ENCODE peak calls at places on chromosomes 4 and X, in four cellular contexts. M is H9, I is IMR-90, E is H1. L is an unnamed sample.

GRCh38 chr4:165874072-165874798 is 1.2 kb downstream of the TLL1 start:
- DNase-seq in M (peak; percentile 40), I (no peak), E (no peak), L (no peak)

GRCh38 chr4:122992111-122992510 is 69.7 kb upstream of the NUDT6 start:
- DNase-seq in M (no peak), I (no peak), E (no peak), L (no peak)

GRCh38 chr4:138222041-138222440 is 20.1 kb downstream of the SLC7A11 start:
- DNase-seq in M (no peak), I (peak; percentile 93), E (no peak), L (no peak)

GRCh38 chr4:186749611-186750281 is 26.1 kb upstream of the FAT1 start:
- DNase-seq in M (no peak), I (no peak), E (no peak), L (no peak)

GRCh38 chr4:66943117-66943516 is 602.2 kb downstream of the CENPC start:
- DNase-seq in M (no peak), I (no peak), E (no peak), L (no peak)

GRCh38 chr4:74543983-74544382 is 99.0 kb downstream of the AREG start:
- DNase-seq in M (no peak), I (peak; percentile 88), E (no peak), L (no peak)

GRCh38 chr4:113675731-113676707 is 85.5 kb downstream of the CAMK2D start:
- DNase-seq in M (no peak), I (peak; percentile 23), E (no peak), L (no peak)

GRCh38 chr4:82123934-82124333 is 249.9 kb downstream of the HNRNPD start:
- DNase-seq in M (no peak), I (no peak), E (peak; percentile 10), L (peak; percentile 40)

GRCh38 chr4:56051049-56051709 is 102.4 kb downstream of the CEP135 start:
- DNase-seq in M (no peak), I (no peak), E (no peak), L (no peak)

GRCh38 chr4:32145987-32146386 is 1425.8 kb downstream of the PCDH7 start:
- DNase-seq in M (peak; percentile 42), I (no peak), E (no peak), L (peak; percentile 40)

GRCh38 chr4:127870688-127871087 is 10.0 kb upstream of the PLK4 start:
- DNase-seq in M (no peak), I (peak; percentile 89), E (no peak), L (peak; percentile 42)

GRCh38 chrX:46913710-46914109 is 1.5 kb downstream of the JADE3 start:
- DNase-seq in M (no peak), I (peak; percentile 29), E (no peak), L (peak; percentile 40)

GRCh38 chr4:84870398-84871163 is 95.9 kb downstream of the WDFY3 start:
- DNase-seq in M (peak; percentile 70), I (peak; percentile 76), E (peak; percentile 44), L (peak; percentile 99)

GRCh38 chrX:109472939-109473713 is 8.8 kb downstream of the GUCY2F start:
- DNase-seq in M (peak; percentile 83), I (peak; percentile 31), E (no peak), L (peak; percentile 77)

GRCh38 chrX:41481264-41482109 is 34.3 kb downstream of the NYX start:
- DNase-seq in M (peak; percentile 76), I (no peak), E (no peak), L (peak; percentile 60)

GRCh38 chr4:7928711-7929505 is 10.8 kb downstream of the AFAP1 start:
- DNase-seq in M (no peak), I (no peak), E (no peak), L (no peak)

GRCh38 chrX:13691845-13692334 is 3.0 kb downstream of the RAB9A start:
- DNase-seq in M (no peak), I (no peak), E (no peak), L (peak; percentile 30)

GRCh38 chr4:185265942-185266341 is 56.5 kb downstream of the SNX25 start:
- DNase-seq in M (no peak), I (peak; percentile 82), E (no peak), L (peak; percentile 86)

DNA sequence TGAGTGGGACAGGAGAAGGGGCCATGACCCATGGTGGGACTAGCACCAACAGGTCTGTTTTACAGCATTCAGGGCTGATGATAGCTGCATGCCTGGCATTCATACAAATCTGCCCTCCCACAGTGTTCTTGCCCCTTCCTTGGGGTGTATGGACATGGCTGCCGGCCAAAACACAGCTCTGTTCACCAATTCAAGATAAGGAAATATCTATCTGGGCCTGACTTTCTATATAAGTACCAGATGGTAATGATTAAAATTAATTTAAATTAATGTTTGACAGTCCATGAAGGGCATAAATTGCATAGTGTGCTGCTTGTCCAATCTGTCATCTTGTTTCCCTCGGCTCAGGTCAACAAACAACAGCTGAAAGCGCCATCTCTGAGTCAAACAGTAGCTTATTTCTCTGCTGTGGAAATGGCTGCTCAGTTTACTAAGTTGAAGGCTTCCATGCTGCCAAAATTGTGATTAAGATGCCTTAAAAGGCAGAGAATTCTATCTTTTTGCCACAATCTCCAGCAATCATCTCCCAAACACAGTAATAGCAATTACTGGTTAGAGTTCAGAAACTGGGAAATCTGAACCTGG is 67.0 kb upstream of the TSPAN7 start:
- DNase-seq in M (no peak), I (no peak), E (no peak), L (no peak)
- H4K5ac ChIP-seq in M (no peak overlapping the region), I (no peak overlapping the region), E (no peak overlapping the region), L (no peak overlapping the region)

DNA sequence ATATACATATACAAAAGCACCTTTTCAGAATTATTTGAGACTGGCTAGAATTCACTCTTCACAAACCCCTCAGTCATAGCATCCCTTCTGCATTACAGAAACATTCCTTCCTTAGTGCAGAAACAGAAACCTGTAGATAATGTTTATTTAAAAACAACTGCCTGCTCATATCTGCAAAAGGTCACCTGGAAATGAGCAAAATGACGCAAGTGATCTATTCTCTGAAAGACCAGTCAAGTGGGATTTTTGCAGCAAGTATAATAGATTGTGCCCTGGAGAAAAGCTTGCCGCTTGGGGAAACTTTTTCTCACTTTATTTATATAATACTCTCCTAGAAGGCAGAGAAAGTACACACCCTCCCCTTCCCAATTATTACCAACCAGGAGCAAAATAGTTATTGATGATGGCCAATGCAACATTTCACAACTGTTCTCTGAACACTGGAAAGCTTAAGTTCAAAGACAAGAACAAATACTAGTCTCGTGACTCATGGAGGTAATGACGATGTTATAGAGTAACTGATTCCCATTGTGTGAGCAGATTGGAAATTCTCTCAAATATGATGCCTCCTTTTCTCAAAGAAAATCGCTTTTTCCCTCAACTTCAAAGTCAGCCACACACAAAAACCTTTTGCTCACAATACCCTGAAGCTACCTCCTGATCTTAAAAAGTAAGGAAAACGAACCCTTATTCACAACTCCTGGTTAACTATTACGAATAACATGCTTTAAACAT is 41.2 kb downstream of the MID1 start:
- DNase-seq in M (no peak), I (peak; percentile 78), E (no peak), L (peak; percentile 19)
- H3K9ac ChIP-seq in M (no peak overlapping the region), I (peak overlapping the region; percentile 70), E (no peak overlapping the region), L (no peak overlapping the region)

DNA sequence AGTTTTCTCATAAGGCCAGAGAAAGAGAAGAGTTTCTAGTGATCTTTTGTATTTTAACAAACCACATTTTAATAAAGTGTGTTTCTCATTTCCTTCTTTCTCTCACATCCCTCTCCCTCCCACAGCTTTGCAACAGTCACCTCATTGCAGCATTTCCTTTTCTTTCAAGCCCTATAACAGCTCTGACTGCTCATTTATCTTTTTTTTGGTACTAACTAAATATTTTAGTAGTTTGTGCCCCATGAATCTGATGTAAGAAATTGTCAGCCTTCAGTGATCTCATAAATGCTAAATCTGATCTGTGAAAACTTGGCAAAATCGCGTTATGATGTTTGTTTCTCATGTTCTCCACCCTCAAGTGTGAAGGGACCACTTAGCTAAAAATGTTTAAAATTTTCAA is 258.5 kb upstream of the SLIT2 start:
- DNase-seq in M (no peak), I (no peak), E (no peak), L (no peak)
- H3K4me2 ChIP-seq in M (no peak overlapping the region), I (no peak overlapping the region), E (no peak overlapping the region), L (no peak overlapping the region)

GRCh38 chrX:50066318-50066937 is 134.4 kb downstream of the AKAP4 start:
- DNase-seq in M (no peak), I (no peak), E (no peak), L (no peak)
- H4K5ac ChIP-seq in M (no peak overlapping the region), I (no peak overlapping the region), E (no peak overlapping the region), L (no peak overlapping the region)

DNA sequence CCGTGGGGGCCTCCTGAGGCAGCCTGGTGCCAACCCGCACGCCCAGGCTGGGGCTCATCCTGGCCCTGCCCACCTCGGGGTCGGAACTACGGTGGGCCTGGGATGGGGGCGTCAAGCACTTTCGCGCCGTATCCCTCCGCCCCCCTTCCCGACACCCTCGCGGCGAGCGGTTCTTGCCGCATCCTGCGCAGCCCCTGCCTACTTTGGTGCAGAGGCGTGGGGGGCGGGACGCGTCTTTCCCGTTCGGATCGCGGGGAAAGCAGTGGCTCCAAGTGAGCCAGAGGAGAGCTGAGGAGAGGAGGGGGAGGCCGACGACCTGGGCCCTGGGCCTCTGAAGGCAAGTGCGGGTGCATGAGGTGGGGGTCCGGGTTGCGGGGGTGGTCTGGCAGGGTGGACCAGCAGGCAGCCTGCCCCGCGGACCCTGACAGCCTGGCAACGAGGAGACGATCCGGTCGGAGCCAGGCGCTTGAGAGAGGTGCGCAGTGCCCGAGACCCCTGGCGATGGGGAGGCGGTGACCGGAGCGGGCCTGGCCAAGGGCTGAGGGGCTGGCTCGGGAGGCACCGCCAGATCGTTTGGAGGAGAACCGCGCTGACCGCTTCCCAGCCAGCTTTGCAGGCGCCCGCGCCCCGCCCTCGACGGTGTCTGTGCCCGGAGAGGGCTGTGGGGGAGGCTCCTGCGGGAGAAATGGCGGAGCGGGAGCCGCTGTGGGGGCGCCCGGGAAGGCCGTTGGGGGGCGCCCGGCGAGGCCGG is at the start of gene GPRASP2:
- DNase-seq in M (peak; percentile 58), I (no peak), E (no peak), L (peak; percentile 45)
- H3K9ac ChIP-seq in M (peak within 1 kb of the TSS; percentile 44), I (peak within 1 kb of the TSS; percentile 82), E (peak within 1 kb of the TSS; percentile 43), L (peak within 1 kb of the TSS; percentile 65)

DNA sequence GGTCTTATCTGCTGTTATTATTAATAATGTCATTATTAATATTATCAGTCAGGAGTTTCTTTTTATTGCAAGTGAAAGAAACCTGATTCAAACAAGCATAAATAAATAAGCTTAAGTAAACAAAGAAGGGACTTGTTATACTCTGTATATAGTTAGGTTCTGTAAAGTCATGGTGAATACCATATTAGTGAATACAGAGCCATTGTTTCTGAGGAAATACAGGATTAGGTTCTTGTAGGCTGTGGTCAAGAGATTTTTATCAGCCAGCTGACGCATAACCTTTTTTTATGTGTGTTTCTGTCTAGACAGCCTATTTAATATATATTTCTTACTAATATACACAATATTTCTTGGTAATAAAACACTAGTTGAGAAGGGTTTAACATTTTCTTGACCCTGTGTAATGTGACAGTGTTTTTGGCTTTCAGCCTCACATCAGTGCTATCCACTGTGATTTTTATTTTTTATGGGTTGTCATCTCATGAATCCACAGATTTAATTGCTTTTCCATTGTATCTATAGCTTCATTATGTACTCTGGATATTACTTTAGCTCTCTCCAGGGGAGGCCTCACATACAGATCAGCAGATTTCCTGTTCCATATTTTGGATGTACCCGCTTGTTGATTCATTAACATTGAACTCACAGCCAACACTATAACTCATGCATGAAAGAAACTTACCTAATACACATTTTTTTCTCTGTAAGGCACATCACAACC is 8.0 kb downstream of the HERC3 start:
- DNase-seq in M (no peak), I (peak; percentile 95), E (no peak), L (no peak)
- H3K4me2 ChIP-seq in M (no peak overlapping the region), I (peak overlapping the region; percentile 92), E (no peak overlapping the region), L (no peak overlapping the region)

DNA sequence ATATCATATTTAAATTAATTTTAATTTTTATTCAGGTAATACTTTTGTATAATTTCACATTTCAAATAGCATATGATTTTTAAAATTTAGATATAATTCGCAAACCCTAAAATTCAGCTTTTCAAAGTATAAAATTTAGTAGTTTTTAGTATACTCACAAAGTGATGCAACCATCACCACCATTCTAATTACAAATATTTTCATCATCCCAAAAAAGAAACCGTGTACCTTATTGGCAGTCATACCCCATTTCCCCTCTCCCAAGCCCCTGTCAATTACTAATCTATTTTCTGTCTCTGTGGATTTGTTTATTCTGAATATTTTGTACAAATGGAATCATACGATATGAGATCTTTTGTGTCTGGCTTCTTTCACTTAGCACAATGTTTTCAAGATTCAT is 37.0 kb upstream of the KIT start:
- DNase-seq in M (no peak), I (no peak), E (no peak), L (no peak)
- H4K5ac ChIP-seq in M (no peak overlapping the region), I (no peak overlapping the region), E (no peak overlapping the region), L (no peak overlapping the region)

L was measured in mesendoderm.